ENCODE peak calls at places on chromosomes 3 and 15, in six cellular contexts. One of them, this sample, is unnamed. For H3K4me1, the result is how much of the 10 kb centered on the place peaks cover.

GRCh38 chr3:57675530-57675929 is 17.3 kb downstream of the DENND6A start:
- ATAC-seq in mucosa of descending colon: no peak
- ATAC-seq in heart right ventricle: no peak
- ATAC-seq in pancreas: no peak
- ATAC-seq in RWPE2: no peak
- ATAC-seq in CD4-positive, CD25-positive, alpha-beta regulatory T cell: no peak
- ATAC-seq in this sample: no peak

GRCh38 chr15:84624359-84624758 is 23.6 kb downstream of the ZSCAN2 start:
- ATAC-seq in RWPE2: peak
- ATAC-seq in mucosa of descending colon: no peak
- ATAC-seq in heart right ventricle: no peak
- ATAC-seq in pancreas: no peak
- ATAC-seq in CD4-positive, CD25-positive, alpha-beta regulatory T cell: no peak
- ATAC-seq in this sample: no peak

GRCh38 chr15:71051539-71051938 is 63.7 kb upstream of the THSD4 start:
- ATAC-seq in CD4-positive, CD25-positive, alpha-beta regulatory T cell: no peak
- ATAC-seq in RWPE2: no peak
- ATAC-seq in mucosa of descending colon: no peak
- ATAC-seq in pancreas: no peak
- ATAC-seq in heart right ventricle: peak
- ATAC-seq in this sample: no peak

GRCh38 chr15:39114690-39115378 is 466.0 kb upstream of the THBS1 start:
- ATAC-seq in pancreas: no peak
- ATAC-seq in heart right ventricle: no peak
- ATAC-seq in mucosa of descending colon: no peak
- ATAC-seq in RWPE2: peak
- ATAC-seq in CD4-positive, CD25-positive, alpha-beta regulatory T cell: no peak
- ATAC-seq in this sample: no peak

GRCh38 chr3:71240035-71240434 is 343.5 kb downstream of the FOXP1 start:
- ATAC-seq in pancreas: no peak
- ATAC-seq in RWPE2: no peak
- ATAC-seq in heart right ventricle: peak
- ATAC-seq in CD4-positive, CD25-positive, alpha-beta regulatory T cell: no peak
- ATAC-seq in mucosa of descending colon: no peak
- ATAC-seq in this sample: no peak

GRCh38 chr3:100586832-100587231 is 22.6 kb upstream of the ADGRG7 start:
- ATAC-seq in heart right ventricle: no peak
- ATAC-seq in CD4-positive, CD25-positive, alpha-beta regulatory T cell: no peak
- ATAC-seq in mucosa of descending colon: no peak
- ATAC-seq in pancreas: no peak
- ATAC-seq in RWPE2: no peak
- ATAC-seq in this sample: no peak

GRCh38 chr3:105700575-105700974 is 168.2 kb downstream of the CBLB start:
- ATAC-seq in mucosa of descending colon: no peak
- ATAC-seq in RWPE2: no peak
- ATAC-seq in pancreas: no peak
- ATAC-seq in CD4-positive, CD25-positive, alpha-beta regulatory T cell: peak
- ATAC-seq in heart right ventricle: no peak
- ATAC-seq in this sample: no peak

GRCh38 chr3:62601238-62601856 is 228.0 kb upstream of the FEZF2 start:
- ATAC-seq in CD4-positive, CD25-positive, alpha-beta regulatory T cell: no peak
- ATAC-seq in pancreas: no peak
- ATAC-seq in RWPE2: peak
- ATAC-seq in mucosa of descending colon: no peak
- ATAC-seq in heart right ventricle: no peak
- ATAC-seq in this sample: no peak

GRCh38 chr3:176690470-176690869 is 506.8 kb downstream of the TBL1XR1 start:
- ATAC-seq in mucosa of descending colon: no peak
- ATAC-seq in pancreas: peak
- ATAC-seq in RWPE2: no peak
- ATAC-seq in CD4-positive, CD25-positive, alpha-beta regulatory T cell: no peak
- ATAC-seq in heart right ventricle: no peak
- ATAC-seq in this sample: no peak

GRCh38 chr3:40396406-40396805 is 9.4 kb downstream of the ENTPD3 start:
- ATAC-seq in CD4-positive, CD25-positive, alpha-beta regulatory T cell: no peak
- ATAC-seq in heart right ventricle: no peak
- ATAC-seq in RWPE2: no peak
- ATAC-seq in mucosa of descending colon: no peak
- ATAC-seq in pancreas: no peak
- ATAC-seq in this sample: no peak

GRCh38 chr15:48440084-48440483 is 108.9 kb downstream of the DUT start:
- ATAC-seq in RWPE2: peak
- ATAC-seq in pancreas: no peak
- ATAC-seq in CD4-positive, CD25-positive, alpha-beta regulatory T cell: no peak
- ATAC-seq in heart right ventricle: peak
- ATAC-seq in mucosa of descending colon: peak
- ATAC-seq in this sample: peak

GRCh38 chr3:43298292-43298691 is 12.0 kb downstream of the SNRK start:
- ATAC-seq in pancreas: peak
- ATAC-seq in mucosa of descending colon: no peak
- ATAC-seq in heart right ventricle: peak
- ATAC-seq in CD4-positive, CD25-positive, alpha-beta regulatory T cell: no peak
- ATAC-seq in RWPE2: no peak
- ATAC-seq in this sample: no peak

GRCh38 chr3:195139091-195139875 is 131.7 kb downstream of the XXYLT1 start:
- ATAC-seq in pancreas: no peak
- ATAC-seq in mucosa of descending colon: no peak
- ATAC-seq in CD4-positive, CD25-positive, alpha-beta regulatory T cell: no peak
- ATAC-seq in heart right ventricle: peak
- ATAC-seq in RWPE2: peak
- ATAC-seq in this sample: no peak

GRCh38 chr3:174869448-174869847 is 10.3 kb downstream of the NAALADL2 start:
- ATAC-seq in mucosa of descending colon: peak
- ATAC-seq in CD4-positive, CD25-positive, alpha-beta regulatory T cell: no peak
- ATAC-seq in RWPE2: no peak
- ATAC-seq in heart right ventricle: no peak
- ATAC-seq in pancreas: no peak
- ATAC-seq in this sample: peak

GRCh38 chr3:81709606-81710005 is 51.8 kb downstream of the GBE1 start:
- ATAC-seq in CD4-positive, CD25-positive, alpha-beta regulatory T cell: no peak
- ATAC-seq in RWPE2: no peak
- ATAC-seq in mucosa of descending colon: no peak
- ATAC-seq in pancreas: no peak
- ATAC-seq in heart right ventricle: peak
- ATAC-seq in this sample: no peak

GRCh38 chr3:25582242-25582641 is 82.5 kb downstream of the TOP2B start:
- ATAC-seq in pancreas: no peak
- ATAC-seq in RWPE2: peak
- ATAC-seq in mucosa of descending colon: no peak
- ATAC-seq in heart right ventricle: no peak
- ATAC-seq in CD4-positive, CD25-positive, alpha-beta regulatory T cell: no peak
- ATAC-seq in this sample: no peak

GRCh38 chr3:31196881-31197364 is 302.5 kb upstream of the GADL1 start:
- ATAC-seq in RWPE2: peak
- ATAC-seq in CD4-positive, CD25-positive, alpha-beta regulatory T cell: no peak
- ATAC-seq in mucosa of descending colon: no peak
- ATAC-seq in pancreas: peak
- ATAC-seq in heart right ventricle: peak
- ATAC-seq in this sample: peak

GRCh38 chr3:189646902-189647542 is 15.8 kb downstream of the TP63 start:
- ATAC-seq in mucosa of descending colon: no peak
- ATAC-seq in heart right ventricle: no peak
- ATAC-seq in RWPE2: no peak
- ATAC-seq in CD4-positive, CD25-positive, alpha-beta regulatory T cell: no peak
- ATAC-seq in pancreas: no peak
- ATAC-seq in this sample: no peak

GRCh38 chr3:29280675-29281264 is at the start of gene RBMS3:
- ATAC-seq in pancreas: peak
- ATAC-seq in RWPE2: peak
- ATAC-seq in heart right ventricle: peak
- ATAC-seq in mucosa of descending colon: peak
- ATAC-seq in CD4-positive, CD25-positive, alpha-beta regulatory T cell: peak
- ATAC-seq in this sample: peak

GRCh38 chr15:101162701-101163483 is 89.0 kb downstream of the CHSY1 start:
- ATAC-seq in CD4-positive, CD25-positive, alpha-beta regulatory T cell: no peak
- ATAC-seq in heart right ventricle: peak
- ATAC-seq in RWPE2: no peak
- ATAC-seq in pancreas: no peak
- ATAC-seq in mucosa of descending colon: no peak
- ATAC-seq in this sample: peak

GRCh38 chr3:145807990-145808389 is 353.0 kb downstream of the PLOD2 start:
- ATAC-seq in CD4-positive, CD25-positive, alpha-beta regulatory T cell: no peak
- ATAC-seq in pancreas: no peak
- ATAC-seq in mucosa of descending colon: no peak
- ATAC-seq in RWPE2: no peak
- ATAC-seq in heart right ventricle: no peak
- ATAC-seq in this sample: no peak

GRCh38 chr3:136682740-136683312 is 69.4 kb downstream of the STAG1 start:
- ATAC-seq in RWPE2: no peak
- ATAC-seq in pancreas: no peak
- ATAC-seq in CD4-positive, CD25-positive, alpha-beta regulatory T cell: no peak
- ATAC-seq in mucosa of descending colon: no peak
- ATAC-seq in heart right ventricle: no peak
- ATAC-seq in this sample: no peak

GRCh38 chr15:100115711-100116090 is 226.1 kb downstream of the ADAMTS17 start:
- ATAC-seq in heart right ventricle: no peak
- ATAC-seq in CD4-positive, CD25-positive, alpha-beta regulatory T cell: no peak
- ATAC-seq in pancreas: no peak
- ATAC-seq in mucosa of descending colon: no peak
- ATAC-seq in RWPE2: peak
- ATAC-seq in this sample: no peak

GRCh38 chr3:143035466-143036214 is 34.3 kb downstream of the U2SURP start:
- ATAC-seq in mucosa of descending colon: no peak
- ATAC-seq in RWPE2: no peak
- ATAC-seq in pancreas: no peak
- ATAC-seq in heart right ventricle: no peak
- ATAC-seq in CD4-positive, CD25-positive, alpha-beta regulatory T cell: no peak
- ATAC-seq in this sample: no peak

GRCh38 chr3:60528651-60529050 is 722.6 kb downstream of the FHIT start:
- ATAC-seq in mucosa of descending colon: no peak
- ATAC-seq in heart right ventricle: no peak
- ATAC-seq in pancreas: no peak
- ATAC-seq in CD4-positive, CD25-positive, alpha-beta regulatory T cell: no peak
- ATAC-seq in RWPE2: no peak
- ATAC-seq in this sample: no peak

GRCh38 chr15:73680545-73680944 is 3.6 kb upstream of the CD276 start:
- ATAC-seq in pancreas: no peak
- ATAC-seq in CD4-positive, CD25-positive, alpha-beta regulatory T cell: no peak
- ATAC-seq in mucosa of descending colon: no peak
- ATAC-seq in heart right ventricle: no peak
- ATAC-seq in RWPE2: no peak
- ATAC-seq in this sample: no peak

GRCh38 chr3:158773845-158774542 is 27.9 kb upstream of the MFSD1 start:
- ATAC-seq in heart right ventricle: peak
- ATAC-seq in RWPE2: peak
- ATAC-seq in CD4-positive, CD25-positive, alpha-beta regulatory T cell: no peak
- ATAC-seq in pancreas: no peak
- ATAC-seq in mucosa of descending colon: peak
- ATAC-seq in this sample: peak

GRCh38 chr15:67117356-67117755 is 52.0 kb downstream of the SMAD3 start:
- ATAC-seq in heart right ventricle: no peak
- ATAC-seq in mucosa of descending colon: no peak
- ATAC-seq in pancreas: no peak
- ATAC-seq in CD4-positive, CD25-positive, alpha-beta regulatory T cell: no peak
- ATAC-seq in RWPE2: no peak
- ATAC-seq in this sample: no peak
- H3K4me1 ChIP-seq in heart right ventricle: half or more
- H3K4me1 ChIP-seq in mucosa of descending colon: under half
- H3K4me1 ChIP-seq in pancreas: under half
- H3K4me1 ChIP-seq in CD4-positive, CD25-positive, alpha-beta regulatory T cell: half or more
- H3K4me1 ChIP-seq in RWPE2: half or more
- H3K4me1 ChIP-seq in this sample: half or more

GRCh38 chr3:16066975-16067374 is 107.5 kb upstream of the GALNT15 start:
- ATAC-seq in RWPE2: peak
- ATAC-seq in pancreas: no peak
- ATAC-seq in heart right ventricle: no peak
- ATAC-seq in mucosa of descending colon: no peak
- ATAC-seq in CD4-positive, CD25-positive, alpha-beta regulatory T cell: no peak
- ATAC-seq in this sample: no peak

GRCh38 chr3:16063603-16064002 is 110.9 kb upstream of the GALNT15 start:
- ATAC-seq in CD4-positive, CD25-positive, alpha-beta regulatory T cell: no peak
- ATAC-seq in pancreas: no peak
- ATAC-seq in RWPE2: no peak
- ATAC-seq in mucosa of descending colon: no peak
- ATAC-seq in heart right ventricle: no peak
- ATAC-seq in this sample: no peak

GRCh38 chr3:16067837-16068471 is 106.5 kb upstream of the GALNT15 start:
- ATAC-seq in mucosa of descending colon: no peak
- ATAC-seq in CD4-positive, CD25-positive, alpha-beta regulatory T cell: no peak
- ATAC-seq in heart right ventricle: no peak
- ATAC-seq in RWPE2: peak
- ATAC-seq in pancreas: no peak
- ATAC-seq in this sample: no peak

GRCh38 chr3:16066545-16066944 is 107.9 kb upstream of the GALNT15 start:
- ATAC-seq in pancreas: no peak
- ATAC-seq in mucosa of descending colon: no peak
- ATAC-seq in RWPE2: no peak
- ATAC-seq in CD4-positive, CD25-positive, alpha-beta regulatory T cell: no peak
- ATAC-seq in heart right ventricle: no peak
- ATAC-seq in this sample: no peak

GRCh38 chr3:16064660-16065414 is 109.6 kb upstream of the GALNT15 start:
- ATAC-seq in mucosa of descending colon: peak
- ATAC-seq in CD4-positive, CD25-positive, alpha-beta regulatory T cell: no peak
- ATAC-seq in heart right ventricle: peak
- ATAC-seq in RWPE2: no peak
- ATAC-seq in pancreas: no peak
- ATAC-seq in this sample: peak
- H3K4me1 ChIP-seq in mucosa of descending colon: under half
- H3K4me1 ChIP-seq in CD4-positive, CD25-positive, alpha-beta regulatory T cell: under half
- H3K4me1 ChIP-seq in heart right ventricle: under half
- H3K4me1 ChIP-seq in RWPE2: under half
- H3K4me1 ChIP-seq in pancreas: under half
- H3K4me1 ChIP-seq in this sample: under half

DNA sequence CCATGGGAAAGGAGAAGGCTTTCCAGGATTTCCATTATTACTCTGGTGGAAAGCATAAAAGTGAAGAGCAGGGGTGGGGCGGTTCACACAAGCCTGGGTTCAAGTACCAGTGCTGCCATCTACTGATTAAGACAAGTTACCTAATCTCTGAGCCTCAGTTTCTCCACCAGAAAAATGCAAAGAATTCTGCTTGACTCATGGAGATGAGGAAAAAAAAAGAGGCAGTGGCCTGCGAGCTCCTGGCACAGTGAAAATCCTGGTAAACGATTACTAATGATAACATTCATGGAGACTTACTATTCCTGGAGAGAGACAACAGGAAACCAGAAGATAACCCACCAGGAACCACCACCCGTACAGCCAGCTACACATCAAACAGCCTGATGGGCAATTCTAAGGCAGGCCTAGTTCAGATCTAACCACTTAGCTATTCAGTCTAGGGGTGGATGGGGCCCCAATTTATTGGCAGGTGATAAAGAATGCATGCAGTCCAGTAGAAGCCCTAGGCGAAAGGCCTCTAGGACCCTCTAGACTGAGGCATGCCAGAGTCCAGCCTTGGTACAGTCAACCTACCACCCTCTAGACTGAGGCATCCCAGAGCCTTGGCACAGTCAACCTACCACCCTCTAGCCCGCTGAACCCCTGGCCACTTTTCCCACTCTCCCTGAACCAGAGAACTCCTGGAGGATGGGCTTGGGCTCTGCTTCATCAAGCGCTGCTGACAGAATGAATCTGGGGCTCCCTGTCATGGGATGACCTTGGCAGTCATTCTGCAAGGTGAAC is 2.5 kb downstream of the AMOTL2 start:
- ATAC-seq in mucosa of descending colon: no peak
- ATAC-seq in pancreas: no peak
- ATAC-seq in RWPE2: no peak
- ATAC-seq in heart right ventricle: no peak
- ATAC-seq in CD4-positive, CD25-positive, alpha-beta regulatory T cell: no peak
- ATAC-seq in this sample: no peak
- H3K4me1 ChIP-seq in mucosa of descending colon: under half
- H3K4me1 ChIP-seq in pancreas: under half
- H3K4me1 ChIP-seq in RWPE2: half or more
- H3K4me1 ChIP-seq in heart right ventricle: half or more
- H3K4me1 ChIP-seq in CD4-positive, CD25-positive, alpha-beta regulatory T cell: under half
- H3K4me1 ChIP-seq in this sample: half or more

GRCh38 chr3:119598410-119599098 is 869 bp downstream of the PLA1A start:
- ATAC-seq in pancreas: no peak
- ATAC-seq in mucosa of descending colon: no peak
- ATAC-seq in RWPE2: no peak
- ATAC-seq in heart right ventricle: no peak
- ATAC-seq in CD4-positive, CD25-positive, alpha-beta regulatory T cell: no peak
- ATAC-seq in this sample: no peak
- H3K4me1 ChIP-seq in pancreas: under half
- H3K4me1 ChIP-seq in mucosa of descending colon: under half
- H3K4me1 ChIP-seq in RWPE2: under half
- H3K4me1 ChIP-seq in heart right ventricle: half or more
- H3K4me1 ChIP-seq in CD4-positive, CD25-positive, alpha-beta regulatory T cell: under half
- H3K4me1 ChIP-seq in this sample: under half